ENCODE peak calls at places on chromosomes 4 and X, in five cellular contexts. One of them, this sample, is unnamed.

GRCh38 chr4:73967891-73968290 is 13.9 kb downstream of the PF4 start:
- DNase-seq in Peyer's patch: no peak
- DNase-seq in lower lobe of right lung: no peak
- DNase-seq in body of pancreas: no peak
- DNase-seq in upper lobe of right lung: no peak
- DNase-seq in this sample: no peak

GRCh38 chrX:120794525-120794975 is 81.1 kb downstream of the CT47B1 start:
- DNase-seq in Peyer's patch: no peak
- DNase-seq in lower lobe of right lung: no peak
- DNase-seq in body of pancreas: no peak
- DNase-seq in upper lobe of right lung: no peak
- DNase-seq in this sample: no peak

GRCh38 chr4:142875117-142875516 is 29.0 kb upstream of the INPP4B start:
- DNase-seq in Peyer's patch: no peak
- DNase-seq in lower lobe of right lung: no peak
- DNase-seq in body of pancreas: no peak
- DNase-seq in upper lobe of right lung: no peak
- DNase-seq in this sample: no peak

GRCh38 chr4:111602848-111603247 is 542.4 kb upstream of the FAM241A start:
- DNase-seq in Peyer's patch: no peak
- DNase-seq in lower lobe of right lung: no peak
- DNase-seq in body of pancreas: no peak
- DNase-seq in upper lobe of right lung: no peak
- DNase-seq in this sample: no peak

GRCh38 chrX:136577562-136577961 is 45.5 kb downstream of the VGLL1 start:
- DNase-seq in Peyer's patch: peak; percentile 51
- DNase-seq in lower lobe of right lung: peak; percentile 38
- DNase-seq in body of pancreas: peak; percentile 45
- DNase-seq in upper lobe of right lung: peak; percentile 65
- DNase-seq in this sample: peak; percentile 28

GRCh38 chr4:40200881-40201797 is 4.3 kb downstream of the RHOH start:
- DNase-seq in Peyer's patch: no peak
- DNase-seq in lower lobe of right lung: no peak
- DNase-seq in body of pancreas: no peak
- DNase-seq in upper lobe of right lung: no peak
- DNase-seq in this sample: no peak

GRCh38 chr4:56134272-56134671 is 185.5 kb downstream of the CEP135 start:
- DNase-seq in Peyer's patch: no peak
- DNase-seq in lower lobe of right lung: no peak
- DNase-seq in body of pancreas: peak; percentile 12
- DNase-seq in upper lobe of right lung: no peak
- DNase-seq in this sample: peak; percentile 19

GRCh38 chrX:24963823-24964222 is 51.9 kb downstream of the ARX start:
- DNase-seq in Peyer's patch: no peak
- DNase-seq in lower lobe of right lung: no peak
- DNase-seq in body of pancreas: no peak
- DNase-seq in upper lobe of right lung: no peak
- DNase-seq in this sample: no peak

GRCh38 chrX:8738588-8739189 is 6.8 kb upstream of the ANOS1 start:
- DNase-seq in Peyer's patch: no peak
- DNase-seq in lower lobe of right lung: no peak
- DNase-seq in body of pancreas: peak; percentile 20
- DNase-seq in upper lobe of right lung: no peak
- DNase-seq in this sample: no peak

GRCh38 chrX:140434347-140434746 is 70.5 kb downstream of the SOX3 start:
- DNase-seq in Peyer's patch: no peak
- DNase-seq in lower lobe of right lung: no peak
- DNase-seq in body of pancreas: no peak
- DNase-seq in upper lobe of right lung: no peak
- DNase-seq in this sample: no peak

GRCh38 chrX:140440891-140441290 is 64.0 kb downstream of the SOX3 start:
- DNase-seq in Peyer's patch: no peak
- DNase-seq in lower lobe of right lung: no peak
- DNase-seq in body of pancreas: no peak
- DNase-seq in upper lobe of right lung: no peak
- DNase-seq in this sample: no peak

GRCh38 chrX:140433582-140433981 is 71.3 kb downstream of the SOX3 start:
- DNase-seq in Peyer's patch: no peak
- DNase-seq in lower lobe of right lung: no peak
- DNase-seq in body of pancreas: no peak
- DNase-seq in upper lobe of right lung: no peak
- DNase-seq in this sample: no peak

GRCh38 chrX:140439455-140439854 is 65.4 kb downstream of the SOX3 start:
- DNase-seq in Peyer's patch: no peak
- DNase-seq in lower lobe of right lung: peak; percentile 49
- DNase-seq in body of pancreas: peak; percentile 23
- DNase-seq in upper lobe of right lung: peak; percentile 68
- DNase-seq in this sample: no peak
- TF ChIP-seq CTCF in Peyer's patch: no peak
- TF ChIP-seq CTCF in lower lobe of right lung: no peak
- TF ChIP-seq CTCF in body of pancreas: no peak
- TF ChIP-seq CTCF in upper lobe of right lung: no peak
- TF ChIP-seq CTCF in this sample: no peak

DNA sequence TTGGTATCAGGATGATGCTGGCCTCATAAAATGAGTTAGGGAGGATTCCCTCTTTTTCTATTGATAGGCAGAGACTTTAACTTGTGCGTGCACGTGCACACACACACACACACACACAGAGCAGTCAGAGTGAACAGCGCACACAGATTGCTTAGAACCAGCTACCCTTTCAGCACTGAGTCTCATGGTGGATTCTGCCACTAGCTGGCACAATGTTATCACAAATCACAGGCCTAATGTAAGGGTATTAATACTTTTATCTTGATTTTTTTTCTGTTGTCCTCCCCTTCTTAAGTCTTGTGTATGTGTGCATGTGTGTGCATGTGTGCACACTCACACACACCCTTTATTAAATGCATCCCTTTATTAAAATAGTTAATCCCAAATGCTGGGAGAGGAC is 53.2 kb downstream of the HADH start:
- DNase-seq in Peyer's patch: no peak
- DNase-seq in lower lobe of right lung: no peak
- DNase-seq in body of pancreas: no peak
- DNase-seq in upper lobe of right lung: no peak
- DNase-seq in this sample: no peak
- H3K27ac ChIP-seq in Peyer's patch: no peak overlapping the region
- H3K27ac ChIP-seq in lower lobe of right lung: no peak overlapping the region
- H3K27ac ChIP-seq in body of pancreas: no peak overlapping the region
- H3K27ac ChIP-seq in upper lobe of right lung: no peak overlapping the region
- H3K27ac ChIP-seq in this sample: no peak overlapping the region

DNA sequence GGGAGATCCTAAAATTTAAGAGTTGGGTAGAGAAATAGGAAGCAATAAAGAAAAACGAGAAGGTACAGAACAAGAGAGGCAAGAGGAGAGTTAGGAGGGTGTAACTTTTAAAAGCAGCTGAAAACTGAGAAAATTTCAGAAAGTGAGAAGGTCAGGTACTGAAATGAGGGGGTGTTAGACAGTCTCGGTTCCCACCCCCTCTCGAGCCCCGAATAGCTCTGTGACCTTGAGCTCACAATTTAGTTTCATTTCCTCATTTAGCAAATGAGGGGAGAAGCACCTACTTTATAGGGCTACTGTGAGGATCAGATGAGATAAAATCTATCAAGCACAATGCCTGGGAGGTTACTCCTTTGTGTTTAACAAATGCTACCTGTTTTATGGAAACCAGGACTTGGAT is 4.8 kb downstream of the UGT8 start:
- DNase-seq in Peyer's patch: no peak
- DNase-seq in lower lobe of right lung: no peak
- DNase-seq in body of pancreas: no peak
- DNase-seq in upper lobe of right lung: no peak
- DNase-seq in this sample: no peak
- H3K4me1 ChIP-seq in Peyer's patch: no peaks in the 10 kb centered on the region
- H3K4me1 ChIP-seq in lower lobe of right lung: no peaks in the 10 kb centered on the region
- H3K4me1 ChIP-seq in body of pancreas: peaks cover 43% of the 10 kb centered on the region
- H3K4me1 ChIP-seq in upper lobe of right lung: peaks cover 8% of the 10 kb centered on the region
- H3K4me1 ChIP-seq in this sample: peaks cover 14% of the 10 kb centered on the region

GRCh38 chr4:84451546-84451945 is 47.5 kb downstream of the NKX6-1 start:
- DNase-seq in Peyer's patch: no peak
- DNase-seq in lower lobe of right lung: no peak
- DNase-seq in body of pancreas: no peak
- DNase-seq in upper lobe of right lung: no peak
- DNase-seq in this sample: no peak
- TF ChIP-seq CTCF in Peyer's patch: peak; percentile 14
- TF ChIP-seq CTCF in lower lobe of right lung: no peak
- TF ChIP-seq CTCF in body of pancreas: peak; percentile 32
- TF ChIP-seq CTCF in upper lobe of right lung: peak; percentile 27
- TF ChIP-seq CTCF in this sample: peak; percentile 25

GRCh38 chr4:7947927-7948326 is 8.3 kb upstream of the AFAP1 start:
- DNase-seq in Peyer's patch: no peak
- DNase-seq in lower lobe of right lung: no peak
- DNase-seq in body of pancreas: no peak
- DNase-seq in upper lobe of right lung: no peak
- DNase-seq in this sample: no peak

GRCh38 chr4:7952615-7953014 is 13.0 kb upstream of the AFAP1 start:
- DNase-seq in Peyer's patch: no peak
- DNase-seq in lower lobe of right lung: no peak
- DNase-seq in body of pancreas: no peak
- DNase-seq in upper lobe of right lung: no peak
- DNase-seq in this sample: no peak

GRCh38 chr4:7949759-7950158 is 10.1 kb upstream of the AFAP1 start:
- DNase-seq in Peyer's patch: no peak
- DNase-seq in lower lobe of right lung: no peak
- DNase-seq in body of pancreas: no peak
- DNase-seq in upper lobe of right lung: peak; percentile 46
- DNase-seq in this sample: no peak

GRCh38 chr4:7945709-7946380 is 6.2 kb upstream of the AFAP1 start:
- DNase-seq in Peyer's patch: no peak
- DNase-seq in lower lobe of right lung: no peak
- DNase-seq in body of pancreas: no peak
- DNase-seq in upper lobe of right lung: peak; percentile 10
- DNase-seq in this sample: no peak

DNA sequence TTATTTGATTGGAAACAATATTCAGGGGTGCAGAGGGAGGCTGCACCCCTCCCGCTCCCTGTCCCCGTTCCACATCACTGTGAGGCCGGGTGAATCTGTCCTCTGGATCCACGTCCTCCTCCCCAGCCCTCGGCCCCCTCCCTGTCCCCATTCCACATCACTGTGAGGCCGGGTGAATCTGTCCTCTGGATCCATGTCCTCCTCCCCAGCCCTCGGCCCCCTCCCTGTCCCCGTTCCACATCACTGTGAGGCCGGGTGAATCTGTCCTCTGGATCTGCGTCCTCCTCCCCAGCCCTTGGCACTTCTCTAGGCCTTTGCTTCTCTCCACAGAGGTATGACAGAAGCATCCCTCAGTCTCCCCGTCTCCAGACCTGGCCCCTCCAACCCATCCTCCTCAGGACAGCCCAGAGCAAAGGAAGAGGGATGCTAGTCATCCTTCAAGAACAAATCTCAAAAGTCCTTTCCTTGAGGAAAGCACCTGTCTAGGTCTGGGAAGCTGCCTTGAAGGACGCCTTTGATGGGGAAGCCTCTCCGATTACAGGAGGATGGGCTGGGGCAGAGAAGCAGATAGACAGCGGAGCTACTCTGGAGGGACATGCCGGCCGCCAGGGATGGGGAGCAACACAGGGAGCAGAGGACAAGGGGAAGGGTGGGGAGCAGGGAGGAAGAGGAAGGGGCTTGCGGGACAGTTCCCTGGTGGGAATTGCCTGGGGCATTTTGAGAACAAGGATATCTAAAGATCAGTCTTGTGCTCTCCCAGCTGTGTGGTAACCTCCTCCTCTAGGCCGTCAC is 10.8 kb upstream of the AFAP1 start:
- DNase-seq in Peyer's patch: no peak
- DNase-seq in lower lobe of right lung: no peak
- DNase-seq in body of pancreas: no peak
- DNase-seq in upper lobe of right lung: peak; percentile 55
- DNase-seq in this sample: no peak
- H3K27ac ChIP-seq in Peyer's patch: no peak overlapping the region
- H3K27ac ChIP-seq in lower lobe of right lung: no peak overlapping the region
- H3K27ac ChIP-seq in body of pancreas: no peak overlapping the region
- H3K27ac ChIP-seq in upper lobe of right lung: no peak overlapping the region
- H3K27ac ChIP-seq in this sample: no peak overlapping the region

GRCh38 chr4:168888715-168889215 is 121.3 kb downstream of the CBR4 start:
- DNase-seq in Peyer's patch: no peak
- DNase-seq in lower lobe of right lung: no peak
- DNase-seq in body of pancreas: no peak
- DNase-seq in upper lobe of right lung: no peak
- DNase-seq in this sample: no peak

GRCh38 chr4:168887809-168888208 is 122.2 kb downstream of the CBR4 start:
- DNase-seq in Peyer's patch: no peak
- DNase-seq in lower lobe of right lung: no peak
- DNase-seq in body of pancreas: no peak
- DNase-seq in upper lobe of right lung: no peak
- DNase-seq in this sample: no peak

GRCh38 chr4:168884251-168885124 is 125.6 kb downstream of the CBR4 start:
- DNase-seq in Peyer's patch: no peak
- DNase-seq in lower lobe of right lung: no peak
- DNase-seq in body of pancreas: no peak
- DNase-seq in upper lobe of right lung: no peak
- DNase-seq in this sample: no peak

GRCh38 chr4:168885416-168885815 is 124.6 kb downstream of the CBR4 start:
- DNase-seq in Peyer's patch: no peak
- DNase-seq in lower lobe of right lung: no peak
- DNase-seq in body of pancreas: no peak
- DNase-seq in upper lobe of right lung: no peak
- DNase-seq in this sample: no peak

DNA sequence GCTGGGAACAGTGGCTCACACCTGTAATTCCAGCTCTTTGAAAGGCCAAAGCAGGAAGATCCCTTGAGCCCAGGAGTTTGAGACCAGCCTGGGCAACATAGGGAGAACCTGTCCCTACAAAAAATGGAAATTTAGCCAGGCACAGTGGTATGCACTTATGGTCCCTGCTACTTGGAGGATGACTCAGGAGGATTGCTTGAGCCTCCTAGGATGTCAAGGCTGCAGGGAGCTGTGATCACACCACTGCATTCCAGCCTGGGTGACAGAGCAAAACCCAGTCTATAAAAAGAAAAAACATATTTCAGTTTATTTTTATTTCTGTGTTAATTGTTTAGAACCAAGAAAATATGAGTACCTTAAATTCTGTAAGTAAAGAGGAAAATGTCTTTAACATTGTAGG is 123.7 kb downstream of the CBR4 start:
- DNase-seq in Peyer's patch: no peak
- DNase-seq in lower lobe of right lung: no peak
- DNase-seq in body of pancreas: no peak
- DNase-seq in upper lobe of right lung: no peak
- DNase-seq in this sample: no peak
- H3K4me1 ChIP-seq in Peyer's patch: no peaks in the 10 kb centered on the region
- H3K4me1 ChIP-seq in lower lobe of right lung: peaks cover 26% of the 10 kb centered on the region
- H3K4me1 ChIP-seq in body of pancreas: no peaks in the 10 kb centered on the region
- H3K4me1 ChIP-seq in upper lobe of right lung: peaks cover 13% of the 10 kb centered on the region
- H3K4me1 ChIP-seq in this sample: peaks cover 89% of the 10 kb centered on the region

DNA sequence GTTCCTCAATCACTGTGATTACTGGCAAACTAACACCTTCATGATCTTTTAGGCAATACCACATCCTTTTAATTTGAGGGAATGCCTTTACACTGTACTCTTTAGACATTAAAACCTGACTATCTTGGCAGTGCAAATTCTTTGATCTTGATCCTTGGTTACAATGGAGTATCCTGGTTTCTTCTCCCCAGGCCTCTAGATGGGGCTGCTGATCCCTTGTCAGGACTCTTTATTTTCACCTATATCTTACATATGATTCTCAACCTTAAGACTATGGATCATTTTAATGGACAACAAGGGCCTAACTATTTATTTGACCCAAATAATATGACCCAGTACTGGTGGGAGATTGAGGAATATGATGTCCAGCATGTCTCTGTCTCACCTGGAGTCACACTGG is 1005.5 kb upstream of the INTU start:
- DNase-seq in Peyer's patch: no peak
- DNase-seq in lower lobe of right lung: no peak
- DNase-seq in body of pancreas: no peak
- DNase-seq in upper lobe of right lung: no peak
- DNase-seq in this sample: no peak
- TF ChIP-seq CTCF in Peyer's patch: no peak
- TF ChIP-seq CTCF in lower lobe of right lung: no peak
- TF ChIP-seq CTCF in body of pancreas: no peak
- TF ChIP-seq CTCF in upper lobe of right lung: peak; percentile 11
- TF ChIP-seq CTCF in this sample: peak; percentile 46

This sample was measured in left ventricle myocardium inferior.